ENCODE peak calls at places on chromosome 2, in four cellular contexts. One of them, this sample, is unnamed.
A peak's percentile ranks its signal among the peaks of the same experiment; 100 is the strongest.

GRCh38 chr2:54559593-54560145 is 103.5 kb downstream of the SPTBN1 start:
- DNase-seq in HCT116: no peak
- DNase-seq in fibroblast of lung: peak; percentile 80
- DNase-seq in GM23248: peak; percentile 86
- DNase-seq in this sample: peak; percentile 55

GRCh38 chr2:25853038-25853638 is 25.1 kb downstream of the ASXL2 start:
- DNase-seq in GM23248: no peak
- DNase-seq in HCT116: no peak
- DNase-seq in fibroblast of lung: no peak
- DNase-seq in this sample: no peak

GRCh38 chr2:150609831-150610582 is 122.5 kb upstream of the RND3 start:
- DNase-seq in HCT116: no peak
- DNase-seq in GM23248: peak; percentile 84
- DNase-seq in fibroblast of lung: peak; percentile 91
- DNase-seq in this sample: no peak

GRCh38 chr2:224042191-224042696 is 3.2 kb upstream of the SERPINE2 start:
- DNase-seq in fibroblast of lung: peak; percentile 46
- DNase-seq in GM23248: no peak
- DNase-seq in HCT116: no peak
- DNase-seq in this sample: no peak

GRCh38 chr2:29000481-29000880 is 19.4 kb downstream of the TOGARAM2 start:
- DNase-seq in fibroblast of lung: no peak
- DNase-seq in HCT116: no peak
- DNase-seq in GM23248: no peak
- DNase-seq in this sample: no peak

GRCh38 chr2:119489232-119489952 is 34.9 kb downstream of the SCTR start:
- DNase-seq in fibroblast of lung: no peak
- DNase-seq in HCT116: no peak
- DNase-seq in GM23248: no peak
- DNase-seq in this sample: no peak

GRCh38 chr2:190781604-190782198 is 98.9 kb upstream of the GLS start:
- DNase-seq in fibroblast of lung: peak; percentile 52
- DNase-seq in GM23248: peak; percentile 79
- DNase-seq in HCT116: peak; percentile 53
- DNase-seq in this sample: peak; percentile 51

GRCh38 chr2:96663829-96664228 is 21.3 kb downstream of the FER1L5 start:
- DNase-seq in fibroblast of lung: no peak
- DNase-seq in GM23248: no peak
- DNase-seq in HCT116: no peak
- DNase-seq in this sample: no peak

GRCh38 chr2:177405029-177405692 is 12.6 kb downstream of the AGPS start:
- DNase-seq in HCT116: no peak
- DNase-seq in fibroblast of lung: no peak
- DNase-seq in GM23248: no peak
- DNase-seq in this sample: no peak

GRCh38 chr2:11743846-11744553 is 2.4 kb upstream of the LPIN1 start:
- DNase-seq in GM23248: peak; percentile 100
- DNase-seq in fibroblast of lung: peak; percentile 100
- DNase-seq in HCT116: peak; percentile 98
- DNase-seq in this sample: peak; percentile 99

GRCh38 chr2:102239344-102239743 is 52.5 kb downstream of the IL1RL2 start:
- DNase-seq in GM23248: no peak
- DNase-seq in HCT116: no peak
- DNase-seq in fibroblast of lung: no peak
- DNase-seq in this sample: no peak

GRCh38 chr2:173249661-173250641 is 104.7 kb upstream of the CDCA7 start:
- DNase-seq in fibroblast of lung: no peak
- DNase-seq in GM23248: no peak
- DNase-seq in HCT116: no peak
- DNase-seq in this sample: no peak

GRCh38 chr2:167932123-167932693 is 315.2 kb downstream of the STK39 start:
- DNase-seq in HCT116: no peak
- DNase-seq in fibroblast of lung: no peak
- DNase-seq in GM23248: no peak
- DNase-seq in this sample: no peak

GRCh38 chr2:230429513-230429912 is 13.5 kb downstream of the SP100 start:
- DNase-seq in fibroblast of lung: no peak
- DNase-seq in GM23248: no peak
- DNase-seq in HCT116: no peak
- DNase-seq in this sample: no peak

GRCh38 chr2:99572380-99572779 is 82.6 kb upstream of the REV1 start:
- DNase-seq in HCT116: no peak
- DNase-seq in GM23248: peak; percentile 22
- DNase-seq in fibroblast of lung: peak; percentile 44
- DNase-seq in this sample: peak; percentile 14

GRCh38 chr2:229059331-229060033 is 211.6 kb downstream of the PID1 start:
- DNase-seq in GM23248: no peak
- DNase-seq in fibroblast of lung: no peak
- DNase-seq in HCT116: no peak
- DNase-seq in this sample: no peak

GRCh38 chr2:172613035-172613434 is 57.1 kb downstream of the PDK1 start:
- DNase-seq in fibroblast of lung: peak; percentile 14
- DNase-seq in GM23248: no peak
- DNase-seq in HCT116: no peak
- DNase-seq in this sample: peak; percentile 59

GRCh38 chr2:130844161-130844560 is 7.4 kb downstream of the ARHGEF4 start:
- DNase-seq in GM23248: no peak
- DNase-seq in HCT116: no peak
- DNase-seq in fibroblast of lung: no peak
- DNase-seq in this sample: no peak

GRCh38 chr2:101187131-101187530 is 35.9 kb upstream of the TBC1D8 start:
- DNase-seq in GM23248: no peak
- DNase-seq in fibroblast of lung: no peak
- DNase-seq in HCT116: no peak
- DNase-seq in this sample: no peak

GRCh38 chr2:231201475-231201814 is 3.0 kb downstream of the ARMC9 start:
- DNase-seq in GM23248: no peak
- DNase-seq in fibroblast of lung: peak; percentile 42
- DNase-seq in HCT116: no peak
- DNase-seq in this sample: no peak

GRCh38 chr2:69588945-69589344 is 54.6 kb downstream of the AAK1 start:
- DNase-seq in GM23248: no peak
- DNase-seq in HCT116: no peak
- DNase-seq in fibroblast of lung: no peak
- DNase-seq in this sample: no peak

GRCh38 chr2:130756041-130756720 is 841 bp downstream of the AMER3 start:
- DNase-seq in fibroblast of lung: peak; percentile 14
- DNase-seq in GM23248: peak; percentile 47
- DNase-seq in HCT116: no peak
- DNase-seq in this sample: peak; percentile 77

GRCh38 chr2:68248806-68249205 is 3.5 kb downstream of the PPP3R1 start:
- DNase-seq in fibroblast of lung: no peak
- DNase-seq in GM23248: no peak
- DNase-seq in HCT116: no peak
- DNase-seq in this sample: peak; percentile 30

GRCh38 chr2:170212625-170213280 is 34.8 kb downstream of the MYO3B start:
- DNase-seq in HCT116: no peak
- DNase-seq in fibroblast of lung: no peak
- DNase-seq in GM23248: peak; percentile 34
- DNase-seq in this sample: peak; percentile 46

GRCh38 chr2:239697765-239698164 is 296.9 kb upstream of the HDAC4 start:
- DNase-seq in HCT116: no peak
- DNase-seq in GM23248: no peak
- DNase-seq in fibroblast of lung: no peak
- DNase-seq in this sample: no peak

GRCh38 chr2:31329081-31329605 is 85.4 kb downstream of the XDH start:
- DNase-seq in GM23248: no peak
- DNase-seq in fibroblast of lung: no peak
- DNase-seq in HCT116: no peak
- DNase-seq in this sample: peak; percentile 93

GRCh38 chr2:219887870-219888269 is 260.4 kb downstream of the SLC4A3 start:
- DNase-seq in fibroblast of lung: peak; percentile 16
- DNase-seq in GM23248: peak; percentile 8
- DNase-seq in HCT116: no peak
- DNase-seq in this sample: no peak

GRCh38 chr2:215010390-215010789 is 128.0 kb downstream of the ABCA12 start:
- DNase-seq in GM23248: no peak
- DNase-seq in fibroblast of lung: no peak
- DNase-seq in HCT116: no peak
- DNase-seq in this sample: no peak

GRCh38 chr2:31704561-31705212 is 123.9 kb upstream of the SRD5A2 start:
- DNase-seq in GM23248: no peak
- DNase-seq in fibroblast of lung: no peak
- DNase-seq in HCT116: no peak
- DNase-seq in this sample: no peak

GRCh38 chr2:98460573-98461560 is 16.2 kb downstream of the INPP4A start:
- DNase-seq in GM23248: no peak
- DNase-seq in fibroblast of lung: no peak
- DNase-seq in HCT116: no peak
- DNase-seq in this sample: no peak

DNA sequence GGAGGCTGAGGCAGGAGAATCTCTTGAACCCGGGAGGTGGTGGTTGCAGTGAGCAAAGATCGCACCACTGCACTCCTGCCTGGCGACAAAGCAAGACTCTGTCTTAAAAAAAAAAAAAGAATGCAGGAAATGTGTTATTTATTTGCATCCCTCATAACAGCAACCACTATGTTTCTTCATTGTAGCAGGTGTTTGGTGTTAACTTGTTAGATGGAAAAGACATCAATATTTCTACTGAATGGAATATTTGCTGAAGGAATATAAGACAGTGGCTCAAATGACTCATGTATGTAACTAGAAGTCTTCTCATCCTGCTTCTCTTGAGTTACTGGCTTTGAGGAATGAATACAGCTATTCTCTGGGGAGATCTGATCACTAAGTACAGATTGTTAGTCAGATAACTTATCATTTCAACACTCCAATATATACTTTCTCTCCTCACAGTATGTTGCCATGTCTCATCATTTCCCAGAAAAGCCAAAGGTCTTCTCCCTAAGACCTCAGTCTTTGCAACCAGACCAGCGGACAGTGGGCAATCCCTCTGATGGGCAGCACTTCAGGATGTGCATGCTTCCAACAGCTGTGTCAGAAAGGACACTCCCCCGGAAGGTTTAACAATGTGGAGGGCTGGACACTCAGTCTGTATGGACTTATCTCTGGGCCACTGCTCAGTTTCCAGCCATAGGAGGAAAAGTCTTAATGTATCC is 104.4 kb upstream of the STK17B start:
- DNase-seq in fibroblast of lung: no peak
- DNase-seq in HCT116: no peak
- DNase-seq in GM23248: peak; percentile 88
- DNase-seq in this sample: no peak
- H3K9ac ChIP-seq in fibroblast of lung: no peak overlapping the region
- H3K9ac ChIP-seq in HCT116: no peak overlapping the region
- H3K9ac ChIP-seq in GM23248: no peak overlapping the region
- H3K9ac ChIP-seq in this sample: no peak overlapping the region

GRCh38 chr2:222883420-222883819 is 22.6 kb downstream of the ACSL3 start:
- DNase-seq in fibroblast of lung: peak; percentile 66
- DNase-seq in GM23248: no peak
- DNase-seq in HCT116: no peak
- DNase-seq in this sample: no peak

GRCh38 chr2:222884765-222885424 is 24.1 kb downstream of the ACSL3 start:
- DNase-seq in GM23248: no peak
- DNase-seq in HCT116: no peak
- DNase-seq in fibroblast of lung: peak; percentile 47
- DNase-seq in this sample: no peak

GRCh38 chr2:222884114-222884764 is 23.4 kb downstream of the ACSL3 start:
- DNase-seq in HCT116: no peak
- DNase-seq in GM23248: peak; percentile 25
- DNase-seq in fibroblast of lung: no peak
- DNase-seq in this sample: no peak

GRCh38 chr2:222888716-222889115 is 27.9 kb downstream of the ACSL3 start:
- DNase-seq in fibroblast of lung: no peak
- DNase-seq in GM23248: no peak
- DNase-seq in HCT116: no peak
- DNase-seq in this sample: no peak

DNA sequence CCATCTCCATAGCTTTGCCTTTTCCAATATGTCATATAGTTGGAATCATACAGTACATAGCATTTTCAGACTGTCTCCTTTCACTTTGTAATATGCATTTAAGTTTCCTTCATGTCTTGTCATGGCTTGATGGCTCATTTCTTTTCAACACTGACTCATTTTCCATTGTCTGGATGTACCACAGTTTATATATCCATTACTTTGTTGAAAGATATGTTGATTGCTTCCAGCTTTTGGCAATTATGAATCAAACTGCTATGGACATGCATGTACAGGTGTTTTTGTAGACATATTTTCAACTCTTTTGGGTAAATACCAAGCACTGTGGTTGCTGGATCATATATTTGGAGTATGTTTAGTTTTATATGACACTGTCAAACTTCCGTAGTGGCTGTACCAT is 26.3 kb downstream of the ACSL3 start:
- DNase-seq in fibroblast of lung: peak; percentile 60
- DNase-seq in GM23248: peak; percentile 42
- DNase-seq in HCT116: no peak
- DNase-seq in this sample: no peak
- H3K9ac ChIP-seq in fibroblast of lung: no peak overlapping the region
- H3K9ac ChIP-seq in GM23248: no peak overlapping the region
- H3K9ac ChIP-seq in HCT116: no peak overlapping the region
- H3K9ac ChIP-seq in this sample: no peak overlapping the region

DNA sequence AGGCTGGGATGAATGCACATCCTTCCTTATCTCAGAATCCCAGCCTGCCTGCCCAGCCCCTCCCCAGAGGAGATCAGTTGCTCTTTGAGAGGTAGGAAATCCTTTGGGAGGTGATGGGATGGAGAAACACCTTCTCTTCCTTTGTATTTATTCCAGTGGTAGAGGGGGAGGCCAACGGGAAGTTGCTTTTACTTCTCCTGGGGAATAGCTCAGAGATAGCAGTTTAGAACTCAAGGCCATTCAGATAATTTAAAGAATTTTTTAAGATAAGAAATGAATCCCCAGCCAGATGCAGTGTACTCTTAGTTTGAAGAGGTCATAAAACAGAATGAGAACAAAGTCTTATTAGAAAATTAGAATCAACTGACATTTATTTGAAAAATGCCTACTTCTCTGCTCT is 67.4 kb upstream of the PPM1B start:
- DNase-seq in fibroblast of lung: no peak
- DNase-seq in HCT116: no peak
- DNase-seq in GM23248: no peak
- DNase-seq in this sample: no peak
- H3K9ac ChIP-seq in fibroblast of lung: no peak overlapping the region
- H3K9ac ChIP-seq in HCT116: no peak overlapping the region
- H3K9ac ChIP-seq in GM23248: no peak overlapping the region
- H3K9ac ChIP-seq in this sample: no peak overlapping the region

GRCh38 chr2:146591907-146592306 is 1252.9 kb upstream of the ACVR2A start:
- DNase-seq in fibroblast of lung: no peak
- DNase-seq in HCT116: no peak
- DNase-seq in GM23248: no peak
- DNase-seq in this sample: no peak

GRCh38 chr2:146584316-146584715 is 1260.5 kb upstream of the ACVR2A start:
- DNase-seq in HCT116: no peak
- DNase-seq in fibroblast of lung: no peak
- DNase-seq in GM23248: no peak
- DNase-seq in this sample: no peak

DNA sequence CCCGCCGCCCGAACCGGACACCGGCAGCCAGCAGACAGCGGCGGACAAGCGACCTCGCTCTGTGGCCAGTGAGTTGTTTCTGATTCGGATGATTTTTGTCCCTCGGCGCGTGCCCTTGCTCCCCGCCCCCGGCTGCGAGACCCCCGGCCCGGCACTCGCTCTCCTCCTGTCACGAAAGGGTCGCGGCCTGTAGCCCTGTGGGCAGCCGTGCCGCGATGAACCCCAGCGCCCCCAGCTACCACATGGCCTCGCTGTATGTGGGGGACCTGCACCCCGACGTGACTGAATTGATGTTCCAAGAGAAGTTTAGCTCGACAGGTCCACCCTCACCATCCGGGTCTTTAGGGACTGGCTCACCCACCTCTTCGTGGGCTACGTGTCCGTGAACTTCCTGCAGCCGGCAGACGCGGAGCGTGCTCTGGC is 1257.5 kb upstream of the ACVR2A start:
- DNase-seq in fibroblast of lung: no peak
- DNase-seq in GM23248: no peak
- DNase-seq in HCT116: no peak
- DNase-seq in this sample: no peak
- H3K9ac ChIP-seq in fibroblast of lung: no peak overlapping the region
- H3K9ac ChIP-seq in GM23248: no peak overlapping the region
- H3K9ac ChIP-seq in HCT116: no peak overlapping the region
- H3K9ac ChIP-seq in this sample: no peak overlapping the region

This sample was measured in mesendoderm.